ENCODE peak calls at places on chromosomes 7 and 10, in four cellular contexts. F is MCF 10A, R is H9, T is fibroblast of lung. I is an unnamed sample.

GRCh38 chr10:124943301-124944092 is 1.6 kb downstream of the ZRANB1 start:
- DNase-seq in R (no peak), F (peak), T (peak), I (peak)

GRCh38 chr7:32616625-32617024 is 121.3 kb downstream of the AVL9 start:
- DNase-seq in T (peak), R (no peak), F (peak), I (peak)

GRCh38 chr7:92904292-92905131 is 68.1 kb upstream of the CDK6 start:
- DNase-seq in F (peak), T (peak), R (no peak), I (peak)

GRCh38 chr7:130432886-130433285 is 7.9 kb downstream of the CEP41 start:
- DNase-seq in T (peak), F (peak), R (no peak), I (peak)

GRCh38 chr10:112307631-112308502 is 24.7 kb downstream of the TECTB start:
- DNase-seq in F (peak), R (peak), T (peak), I (peak)

GRCh38 chr10:58784361-58784760 is 271.7 kb downstream of the BICC1 start:
- DNase-seq in R (no peak), T (peak), F (peak), I (peak)

GRCh38 chr10:43105119-43105792 is 28.4 kb downstream of the RET start:
- DNase-seq in R (peak), T (peak), F (peak), I (peak)

GRCh38 chr7:114085592-114086490 is 167.0 kb upstream of the PPP1R3A start:
- DNase-seq in T (peak), F (no peak), R (peak), I (peak)

GRCh38 chr10:64636461-64636860 is 1115.3 kb downstream of the REEP3 start:
- DNase-seq in T (no peak), R (no peak), F (no peak), I (no peak)

GRCh38 chr7:157266272-157266671 is 70.5 kb upstream of the DNAJB6 start:
- DNase-seq in T (no peak), F (no peak), R (no peak), I (no peak)

GRCh38 chr10:84156768-84157167 is 16.8 kb upstream of the GPR15LG start:
- DNase-seq in R (no peak), F (peak), T (peak), I (peak)

GRCh38 chr7:520503-521161 is 986 bp upstream of the PDGFA start:
- DNase-seq in F (no peak), T (no peak), R (peak), I (no peak)

GRCh38 chr7:38744746-38745145 is 113.6 kb upstream of the AMPH start:
- DNase-seq in F (peak), R (no peak), T (peak), I (peak)

GRCh38 chr10:48455392-48456151 is 149.1 kb downstream of the MAPK8 start:
- DNase-seq in T (no peak), F (no peak), R (peak), I (no peak)

GRCh38 chr7:137453356-137453755 is 109.8 kb upstream of the PTN start:
- DNase-seq in T (no peak), F (no peak), R (no peak), I (no peak)
- TF ChIP-seq CTCF in T (no peak), F (no peak), R (no peak), I (no peak)

DNA sequence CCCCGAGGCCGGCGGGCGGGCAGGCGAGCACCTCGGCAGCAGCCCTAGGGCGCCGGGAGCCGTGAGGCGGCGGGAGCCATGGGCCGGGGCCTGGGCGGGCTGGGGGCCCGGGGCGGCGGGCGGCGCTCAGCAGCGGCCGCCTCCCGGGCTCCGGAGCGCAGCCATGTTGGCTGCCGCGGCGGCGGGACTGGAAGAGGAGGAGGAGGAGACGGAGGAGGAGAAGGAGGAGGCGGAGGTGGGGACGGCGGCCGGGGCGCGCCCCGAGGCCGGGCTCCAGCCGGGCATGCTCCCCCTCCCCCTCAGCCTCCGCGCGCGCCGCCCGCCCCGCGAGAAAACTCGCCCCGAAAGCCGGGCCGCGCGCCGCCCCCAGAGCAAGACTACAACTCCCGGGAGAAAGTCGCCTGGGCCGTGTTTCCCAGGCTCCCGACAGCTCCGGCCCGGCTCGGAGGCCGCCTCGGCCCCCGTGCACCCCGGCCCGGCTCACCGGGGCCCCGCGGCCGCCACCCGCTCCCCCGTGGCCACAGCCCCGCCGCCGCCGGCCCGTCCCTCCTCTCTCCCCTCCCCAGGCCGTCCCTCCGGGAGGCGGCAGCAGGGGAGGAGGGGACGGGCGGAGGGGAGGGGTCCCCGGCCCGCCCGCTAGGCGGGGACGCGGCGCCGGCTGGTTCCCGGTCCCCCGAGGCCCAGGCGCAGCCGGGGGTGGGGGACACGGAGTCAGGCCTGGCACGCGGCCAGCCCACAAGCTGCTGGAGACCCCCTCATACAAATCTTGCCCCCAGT is at the start of gene DLG5:
- DNase-seq in R (peak), F (peak), T (peak), I (peak)
- TF ChIP-seq CTCF in R (peak), F (no peak), T (no peak), I (no peak)

DNA sequence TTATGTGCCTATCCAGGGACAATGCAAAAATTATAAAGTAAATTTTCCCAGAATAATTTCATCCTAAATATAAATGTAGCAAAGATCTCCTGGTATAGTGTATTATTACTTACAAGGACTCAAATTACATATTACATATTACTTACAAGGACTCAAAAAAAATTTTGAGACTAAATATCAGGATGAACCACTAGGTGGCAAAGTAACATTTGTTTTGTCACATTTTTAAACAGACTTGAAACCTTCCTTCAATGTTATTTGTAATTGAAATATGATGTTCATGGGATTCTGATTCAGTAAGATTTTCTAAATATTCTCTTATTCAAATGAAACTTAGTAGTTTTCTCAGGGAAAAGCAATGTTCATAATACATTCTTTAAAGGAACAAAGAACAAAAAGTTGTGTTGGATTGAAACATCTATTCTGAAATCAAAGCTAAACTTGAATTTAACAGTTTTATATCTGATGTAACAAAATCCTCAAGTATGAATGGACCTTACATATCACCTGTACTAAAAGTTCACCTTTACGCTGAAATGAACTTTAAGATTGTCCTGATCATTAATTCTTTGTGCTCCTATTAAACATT is 74.3 kb upstream of the GNAI1 start:
- DNase-seq in R (no peak), T (peak), F (peak), I (peak)
- TF ChIP-seq CTCF in R (peak), T (peak), F (peak), I (peak)

GRCh38 chr10:35438718-35439117 is 102.4 kb downstream of the CCNY start:
- DNase-seq in R (no peak), T (no peak), F (no peak), I (no peak)
- TF ChIP-seq CTCF in R (no peak), T (no peak), F (no peak), I (no peak)

GRCh38 chr7:132705146-132705545 is 128.9 kb upstream of the PLXNA4 start:
- DNase-seq in F (no peak), R (no peak), T (no peak), I (peak)

GRCh38 chr7:132708501-132708900 is 132.2 kb upstream of the PLXNA4 start:
- DNase-seq in R (no peak), F (no peak), T (no peak), I (no peak)

GRCh38 chr7:132713893-132714292 is 137.6 kb upstream of the PLXNA4 start:
- DNase-seq in R (no peak), F (no peak), T (no peak), I (no peak)

DNA sequence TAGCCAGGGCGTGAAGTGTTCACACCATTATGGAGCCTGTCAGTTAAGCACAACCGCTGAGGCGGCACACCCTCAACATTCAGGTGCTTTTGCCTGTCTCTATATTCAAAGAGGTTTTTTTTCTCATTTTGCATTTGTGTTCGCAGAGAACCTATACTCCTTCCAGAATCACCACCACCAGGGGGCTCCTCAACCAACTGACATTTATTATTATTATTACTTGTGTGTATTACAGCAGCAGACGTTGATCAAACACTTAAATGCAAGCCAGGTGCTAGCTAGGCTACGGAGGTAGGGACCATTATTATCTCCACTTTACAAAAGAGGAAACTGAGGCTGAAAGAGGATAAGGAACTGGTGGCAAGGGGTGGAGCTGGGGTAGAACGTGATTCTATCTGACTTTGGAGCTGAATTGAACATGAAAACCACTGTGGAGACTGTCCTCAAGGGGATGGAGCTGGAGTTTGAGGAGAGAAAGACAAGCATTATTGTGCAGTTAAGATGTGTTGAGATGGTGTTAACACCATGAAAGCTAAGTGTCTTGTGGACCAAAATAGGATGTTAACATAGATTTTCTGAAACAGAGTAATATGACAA is 133.8 kb upstream of the PLXNA4 start:
- DNase-seq in F (peak), R (no peak), T (peak), I (peak)
- TF ChIP-seq CTCF in F (peak), R (peak), T (peak), I (peak)

GRCh38 chr7:102152672-102153585 is 133.7 kb upstream of the SH2B2 start:
- DNase-seq in R (peak), F (peak), T (peak), I (peak)

GRCh38 chr7:102156867-102157266 is 129.8 kb upstream of the SH2B2 start:
- DNase-seq in F (no peak), R (peak), T (no peak), I (no peak)

GRCh38 chr7:102154425-102154824 is 132.2 kb upstream of the SH2B2 start:
- DNase-seq in R (no peak), T (no peak), F (no peak), I (no peak)

GRCh38 chr7:102153586-102153948 is 133.1 kb upstream of the SH2B2 start:
- DNase-seq in T (peak), R (no peak), F (no peak), I (no peak)

DNA sequence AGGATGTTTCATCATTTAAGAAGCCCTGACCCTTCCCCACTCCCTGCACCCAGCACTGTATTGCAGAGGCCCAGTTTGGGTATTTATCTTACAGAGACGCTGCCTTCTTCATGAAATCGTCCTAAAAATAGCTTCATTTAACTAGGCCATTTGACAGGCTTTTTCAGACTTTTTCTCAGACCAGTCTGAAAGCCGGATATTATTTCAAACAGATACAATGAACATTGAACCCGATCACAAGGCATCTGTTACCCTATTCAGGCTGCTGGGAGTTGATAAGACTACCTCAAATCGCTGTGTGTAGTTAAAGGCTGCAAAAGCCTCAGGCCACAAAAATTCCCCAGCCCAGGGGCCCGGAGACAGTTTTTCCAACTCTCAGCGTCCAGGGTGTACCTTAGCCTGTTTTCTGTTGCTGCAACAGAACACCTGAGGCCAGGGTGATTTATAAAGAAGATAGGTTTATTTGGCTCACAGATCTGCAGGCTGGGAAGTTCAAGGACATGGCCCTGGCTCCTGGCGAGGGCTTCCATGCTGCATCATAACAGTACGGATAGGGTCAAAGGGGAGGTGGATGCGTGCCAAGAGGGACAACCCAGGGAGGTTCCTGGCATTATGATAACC is 130.7 kb upstream of the SH2B2 start:
- DNase-seq in F (no peak), T (peak), R (no peak), I (no peak)
- TF ChIP-seq CTCF in F (no peak), T (no peak), R (no peak), I (no peak)